ENCODE peak calls at places on chromosomes 12 and 14, in six cellular contexts. G is heart left ventricle, Q is WERI-Rb-1, Y is GM23248, K is right lobe of liver, O is activated gamma-delta T cell treated with Interleukin-2 at 50 U/mL for 16 hours. R is an unnamed sample.

GRCh38 chr12:124188561-124189405 is 106.1 kb upstream of the RFLNA start:
- DNase-seq in G (no peak), Q (peak; percentile 37), Y (no peak), K (no peak), O (no peak), R (no peak)

GRCh38 chr12:113896194-113896593 is 69.9 kb downstream of the RBM19 start:
- DNase-seq in G (no peak), Q (no peak), Y (no peak), K (no peak), O (no peak), R (no peak)

GRCh38 chr12:120536064-120536791 is 2.1 kb downstream of the RNF10 start:
- DNase-seq in G (no peak), Q (no peak), Y (no peak), K (no peak), O (peak; percentile 12), R (no peak)

GRCh38 chr14:68561531-68562007 is 231.3 kb downstream of the ZFP36L1 start:
- DNase-seq in G (no peak), Q (no peak), Y (peak; percentile 34), K (no peak), O (no peak), R (no peak)

GRCh38 chr14:64212666-64213065 is 81.5 kb downstream of the ESR2 start:
- DNase-seq in G (no peak), Q (no peak), Y (no peak), K (no peak), O (no peak), R (no peak)

GRCh38 chr12:52010152-52010622 is 3.4 kb downstream of the TAMALIN start:
- DNase-seq in G (peak; percentile 89), Q (peak; percentile 58), Y (peak; percentile 72), K (peak; percentile 74), O (no peak), R (peak; percentile 74)

GRCh38 chr14:48686650-48687049 is 899.5 kb downstream of the RPS29 start:
- DNase-seq in G (no peak), Q (no peak), Y (no peak), K (no peak), O (no peak), R (no peak)

GRCh38 chr14:52917732-52918131 is 33.1 kb downstream of the FERMT2 start:
- DNase-seq in G (no peak), Q (no peak), Y (peak; percentile 53), K (no peak), O (no peak), R (no peak)

GRCh38 chr12:79016181-79016580 is 151.6 kb downstream of the SYT1 start:
- DNase-seq in G (no peak), Q (no peak), Y (no peak), K (no peak), O (no peak), R (no peak)

GRCh38 chr14:55386037-55386798 is 25.4 kb downstream of the ATG14 start:
- DNase-seq in G (no peak), Q (no peak), Y (no peak), K (no peak), O (no peak), R (no peak)

GRCh38 chr12:49636979-49637378 is 13.6 kb downstream of the PRPF40B start:
- DNase-seq in G (peak; percentile 65), Q (peak; percentile 76), Y (peak; percentile 79), K (no peak), O (peak; percentile 48), R (no peak)

GRCh38 chr12:64733857-64734256 is 25.3 kb downstream of the GNS start:
- DNase-seq in G (peak; percentile 74), Q (no peak), Y (peak; percentile 28), K (no peak), O (no peak), R (no peak)

GRCh38 chr14:91228112-91229004 is 16.1 kb downstream of the GPR68 start:
- DNase-seq in G (no peak), Q (no peak), Y (peak; percentile 78), K (no peak), O (peak; percentile 71), R (no peak)

GRCh38 chr12:46027172-46027571 is 36.8 kb upstream of the SCAF11 start:
- DNase-seq in G (no peak), Q (no peak), Y (no peak), K (no peak), O (no peak), R (no peak)

GRCh38 chr12:119180380-119181040 is 1.8 kb downstream of the HSPB8 start:
- DNase-seq in G (peak; percentile 55), Q (no peak), Y (peak; percentile 86), K (no peak), O (no peak), R (no peak)

GRCh38 chr12:49847161-49847560 is 4.3 kb upstream of the BCDIN3D start:
- DNase-seq in G (no peak), Q (no peak), Y (no peak), K (no peak), O (no peak), R (no peak)

GRCh38 chr12:120905856-120906384 is 1.8 kb upstream of the SPPL3 start:
- DNase-seq in G (no peak), Q (no peak), Y (no peak), K (no peak), O (no peak), R (no peak)

GRCh38 chr12:108129017-108129812 is at the start of gene WSCD2:
- DNase-seq in G (no peak), Q (peak; percentile 87), Y (peak; percentile 47), K (peak; percentile 59), O (no peak), R (peak; percentile 52)

GRCh38 chr14:101223147-101223546 is 319.6 kb upstream of the RTL1 start:
- DNase-seq in G (no peak), Q (no peak), Y (no peak), K (no peak), O (no peak), R (no peak)

GRCh38 chr14:63134801-63135200 is 69.4 kb upstream of the RHOJ start:
- DNase-seq in G (no peak), Q (no peak), Y (peak; percentile 0), K (no peak), O (no peak), R (no peak)

GRCh38 chr12:53827306-53827705 is 75.5 kb upstream of the CISTR start:
- DNase-seq in G (no peak), Q (no peak), Y (no peak), K (no peak), O (no peak), R (no peak)

GRCh38 chr14:104555621-104556255 is 23.8 kb upstream of the C14orf180 start:
- DNase-seq in G (peak; percentile 10), Q (peak; percentile 2), Y (no peak), K (peak; percentile 16), O (no peak), R (peak; percentile 15)

GRCh38 chr14:24246765-24247212 is 4.4 kb upstream of the TINF2 start:
- DNase-seq in G (no peak), Q (no peak), Y (no peak), K (no peak), O (no peak), R (no peak)